ENCODE peak calls at places on chromosome 1, in eight cellular contexts. P, R, S, E, C, N, G and J are unnamed samples.

GRCh38 chr1:45430486-45430885 is 60.5 kb downstream of the TESK2 start:
- DNase-seq in N (no peak), R (no peak), G (no peak), C (no peak), S (no peak), E (no peak), P (no peak), J (no peak)

GRCh38 chr1:226406401-226406881 is 1.5 kb downstream of the PARP1 start:
- DNase-seq in E (no peak), N (peak; percentile 81), R (peak; percentile 41), S (peak; percentile 97), P (no peak), C (no peak), G (no peak), J (no peak)

GRCh38 chr1:64546018-64546417 is 76.1 kb downstream of the CACHD1 start:
- DNase-seq in S (no peak), C (no peak), N (no peak), R (no peak), G (no peak), E (no peak), P (no peak), J (no peak)

GRCh38 chr1:225851810-225852209 is 30.4 kb downstream of the TMEM63A start:
- DNase-seq in N (no peak), E (no peak), G (no peak), P (no peak), R (no peak), S (no peak), C (no peak), J (no peak)

GRCh38 chr1:39204441-39205081 is at the start of gene MACF1:
- DNase-seq in S (peak; percentile 42), N (peak; percentile 76), E (peak; percentile 81), G (peak; percentile 98), P (peak; percentile 30), C (no peak), R (peak; percentile 98), J (no peak)

GRCh38 chr1:86419277-86419903 is 4.6 kb upstream of the CLCA2 start:
- DNase-seq in E (no peak), R (no peak), S (peak; percentile 64), C (no peak), G (peak; percentile 61), P (no peak), N (peak; percentile 73), J (no peak)

GRCh38 chr1:19710825-19711611 is 46.3 kb downstream of the HTR6 start:
- DNase-seq in P (no peak), N (no peak), C (no peak), R (no peak), E (no peak), G (peak; percentile 8), S (no peak), J (no peak)

GRCh38 chr1:2115008-2115921 is 65.1 kb downstream of the PRKCZ start:
- DNase-seq in P (no peak), S (no peak), R (no peak), N (no peak), C (no peak), E (no peak), G (no peak), J (peak; percentile 85)

GRCh38 chr1:247639381-247639981 is 34.1 kb downstream of the OR2G3 start:
- DNase-seq in S (peak; percentile 96), C (no peak), G (peak; percentile 11), E (no peak), R (peak; percentile 4), N (no peak), P (peak; percentile 69), J (peak; percentile 87)

GRCh38 chr1:172657586-172657985 is 1.3 kb upstream of the FASLG start:
- DNase-seq in R (no peak), C (no peak), G (no peak), P (no peak), S (no peak), N (no peak), E (no peak), J (no peak)

GRCh38 chr1:30694248-30695175 is 28.9 kb downstream of the MATN1 start:
- DNase-seq in P (no peak), E (no peak), C (no peak), N (no peak), S (no peak), R (no peak), G (no peak), J (no peak)

GRCh38 chr1:47995306-47996050 is 1.7 kb downstream of the TRABD2B start:
- DNase-seq in N (no peak), S (peak; percentile 79), R (no peak), C (no peak), G (no peak), P (no peak), E (no peak), J (no peak)

GRCh38 chr1:210288106-210288505 is 40.6 kb upstream of the HHAT start:
- DNase-seq in P (no peak), C (no peak), R (no peak), E (no peak), S (no peak), N (no peak), G (no peak), J (no peak)

GRCh38 chr1:158002630-158003408 is 9.4 kb downstream of the KIRREL1 start:
- DNase-seq in P (no peak), G (peak; percentile 77), E (no peak), R (peak; percentile 61), C (no peak), N (no peak), S (no peak), J (no peak)

GRCh38 chr1:171985639-171986038 is 144.3 kb downstream of the DNM3 start:
- DNase-seq in S (peak; percentile 71), G (no peak), E (no peak), C (peak; percentile 22), R (no peak), P (peak; percentile 6), N (peak; percentile 30), J (no peak)

GRCh38 chr1:110412576-110412975 is 5.1 kb upstream of the LAMTOR5 start:
- DNase-seq in R (peak; percentile 63), N (peak; percentile 84), S (peak; percentile 78), G (peak; percentile 85), E (no peak), C (peak; percentile 41), P (peak; percentile 64), J (no peak)

GRCh38 chr1:110411173-110411572 is 3.7 kb upstream of the LAMTOR5 start:
- DNase-seq in S (no peak), G (no peak), C (no peak), P (no peak), E (no peak), R (no peak), N (no peak), J (no peak)

GRCh38 chr1:110408488-110408887 is 994 bp upstream of the LAMTOR5 start:
- DNase-seq in S (peak; percentile 58), R (no peak), G (no peak), P (no peak), E (no peak), C (no peak), N (no peak), J (no peak)

GRCh38 chr1:110403805-110404204 is 3.7 kb downstream of the LAMTOR5 start:
- DNase-seq in R (no peak), N (no peak), C (no peak), P (no peak), S (no peak), E (no peak), G (no peak), J (no peak)

DNA sequence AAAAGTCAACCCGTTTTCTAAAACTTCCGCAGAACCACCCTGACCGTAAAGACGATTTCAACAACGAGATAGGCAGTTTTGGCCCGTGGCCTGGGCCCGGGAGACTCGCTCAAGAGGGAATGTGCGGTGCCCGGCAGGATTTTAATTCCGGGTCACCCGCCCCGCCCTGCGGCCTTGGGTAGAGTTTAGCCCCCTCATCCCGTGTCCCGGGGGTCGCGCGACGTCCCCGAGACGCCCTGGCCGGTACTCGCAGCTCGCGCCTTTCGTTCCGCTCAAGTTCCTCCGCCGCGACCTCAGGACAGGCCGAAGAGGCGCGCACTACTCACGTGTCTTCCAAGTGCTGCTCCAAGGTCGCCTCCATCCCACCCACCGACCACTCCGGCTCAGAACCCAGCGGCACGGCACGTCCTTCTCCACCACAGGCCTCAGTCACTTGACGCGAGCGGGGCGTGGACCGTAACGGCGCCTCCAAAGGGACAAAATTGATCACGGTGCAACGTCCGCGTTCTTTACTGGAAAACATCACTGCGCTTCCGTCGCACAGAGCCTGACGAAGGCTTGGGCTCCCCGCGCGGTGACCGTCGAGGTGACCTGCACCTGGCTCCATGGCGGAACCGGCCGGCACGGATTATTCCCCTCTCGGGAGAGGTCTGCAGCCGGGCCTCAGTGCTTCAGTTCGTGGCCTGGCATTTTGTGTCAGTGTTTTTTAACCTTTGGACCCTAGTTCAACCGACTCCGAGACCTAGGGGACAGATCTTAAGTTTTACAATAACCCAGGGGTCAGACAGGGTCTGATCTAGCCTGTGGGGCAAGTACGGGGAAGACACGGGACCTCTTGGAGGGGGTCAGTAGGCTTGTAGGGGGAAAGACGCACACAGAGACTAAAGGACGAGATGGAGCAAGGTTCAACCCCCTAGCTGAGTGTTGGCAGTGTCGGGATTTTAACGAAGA is at the start of gene LAMTOR5:
- DNase-seq in R (peak; percentile 92), E (peak; percentile 97), S (peak; percentile 95), G (peak; percentile 94), P (peak; percentile 91), C (peak; percentile 88), N (peak; percentile 90), J (peak; percentile 97)
- TF ChIP-seq CTCF in R (peak; percentile 31), E (no peak), S (no peak), G (no peak), P (no peak), C (peak; percentile 40), N (no peak), J (peak; percentile 37)

GRCh38 chr1:161763522-161764098 is 2.5 kb upstream of the ATF6 start:
- DNase-seq in E (no peak), C (no peak), N (peak; percentile 72), R (no peak), G (no peak), S (peak; percentile 81), P (no peak), J (no peak)
- TF ChIP-seq CTCF in E (peak; percentile 9), C (peak; percentile 27), N (peak; percentile 49), R (peak; percentile 37), G (peak; percentile 54), S (peak; percentile 92), P (peak; percentile 67), J (peak; percentile 75)

DNA sequence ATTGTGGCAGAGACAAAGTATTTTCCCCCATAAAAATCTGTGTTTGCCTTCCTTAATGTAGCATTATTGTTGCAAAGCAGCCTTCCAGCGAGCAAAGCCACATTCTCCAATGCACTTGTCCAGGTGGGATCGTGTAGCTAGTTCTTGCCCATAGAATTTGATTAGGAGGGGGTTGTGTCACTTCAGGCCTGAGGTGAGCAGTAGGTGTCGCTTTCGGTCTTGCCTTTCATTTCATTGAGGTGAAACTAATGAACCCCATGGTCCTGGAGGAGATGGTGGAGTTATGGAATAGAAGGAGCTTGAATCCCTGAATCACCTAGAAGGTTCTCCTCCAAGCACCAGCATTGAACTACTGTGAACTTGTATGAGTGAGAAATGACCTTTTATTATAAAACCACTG is 318.9 kb upstream of the PBX1 start:
- DNase-seq in E (no peak), G (peak; percentile 9), C (no peak), R (no peak), S (peak; percentile 43), P (no peak), N (peak; percentile 52), J (no peak)
- TF ChIP-seq CTCF in E (no peak), G (peak; percentile 15), C (no peak), R (no peak), S (peak; percentile 53), P (no peak), N (peak; percentile 30), J (peak; percentile 43)

DNA sequence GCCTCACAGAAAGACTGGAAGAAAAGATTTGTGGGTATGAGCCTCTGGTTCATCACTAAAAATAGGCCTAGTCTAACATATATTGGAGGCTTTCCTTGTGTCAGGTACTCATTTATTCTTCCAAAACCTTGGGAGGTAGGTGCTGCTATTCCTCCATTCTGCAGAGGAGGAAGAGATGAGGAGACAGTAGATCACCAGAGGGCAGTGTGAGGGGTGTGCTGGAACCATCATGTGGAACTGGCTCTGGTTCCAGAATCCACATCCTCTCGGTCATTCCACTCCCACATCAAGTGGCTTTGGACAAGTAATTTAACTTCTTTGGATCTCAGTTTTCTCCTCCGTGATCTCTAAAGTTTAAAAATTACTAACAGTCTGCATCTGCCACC is 7.4 kb upstream of the INKA2 start:
- DNase-seq in P (no peak), C (no peak), S (no peak), G (no peak), E (no peak), N (no peak), R (no peak), J (no peak)
- TF ChIP-seq CTCF in P (no peak), C (no peak), S (no peak), G (no peak), E (no peak), N (no peak), R (no peak), J (no peak)